ENCODE peak calls at places on chromosomes 3 and 15, in four cellular contexts. L, B, J and X are unnamed samples.

GRCh38 chr3:187196573-187197094 is 652 bp upstream of the RTP1 start:
- DNase-seq in L (no peak), B (no peak), J (no peak), X (no peak)

GRCh38 chr15:74396445-74397238 is 29.2 kb upstream of the CYP11A1 start:
- DNase-seq in L (peak; percentile 89), B (peak; percentile 46), J (no peak), X (peak; percentile 77)

GRCh38 chr3:160260587-160261270 is 35.5 kb downstream of the C3orf80 start:
- DNase-seq in L (no peak), B (no peak), J (no peak), X (no peak)

GRCh38 chr3:9153763-9154601 is 95.5 kb downstream of the SRGAP3 start:
- DNase-seq in L (no peak), B (no peak), J (peak; percentile 91), X (no peak)

GRCh38 chr3:119019767-119020518 is 14.7 kb downstream of the IGSF11 start:
- DNase-seq in L (no peak), B (no peak), J (no peak), X (no peak)

GRCh38 chr3:157786618-157787017 is 283.4 kb upstream of the VEPH1 start:
- DNase-seq in L (no peak), B (no peak), J (no peak), X (no peak)

GRCh38 chr15:50315814-50316630 is 39.0 kb downstream of the GABPB1 start:
- DNase-seq in L (no peak), B (no peak), J (no peak), X (no peak)

GRCh38 chr3:5298453-5298852 is 110.9 kb downstream of the EDEM1 start:
- DNase-seq in L (no peak), B (no peak), J (no peak), X (peak; percentile 8)

GRCh38 chr15:85611361-85611760 is 183.4 kb downstream of the KLHL25 start:
- DNase-seq in L (no peak), B (no peak), J (no peak), X (no peak)

GRCh38 chr15:34732430-34732829 is 22.4 kb downstream of the GJD2 start:
- DNase-seq in L (no peak), B (no peak), J (no peak), X (no peak)

GRCh38 chr3:194875581-194876402 is 190.1 kb downstream of the FAM43A start:
- DNase-seq in L (no peak), B (no peak), J (no peak), X (no peak)

GRCh38 chr15:84727429-84727828 is 11.5 kb upstream of the SEC11A start:
- DNase-seq in L (no peak), B (no peak), J (no peak), X (no peak)

GRCh38 chr3:55189359-55189801 is 261.5 kb upstream of the LRTM1 start:
- DNase-seq in L (no peak), B (no peak), J (no peak), X (no peak)

GRCh38 chr15:57594479-57594878 is 2.8 kb downstream of the MYZAP start:
- DNase-seq in L (no peak), B (no peak), J (no peak), X (no peak)

GRCh38 chr3:174973465-174973864 is 114.3 kb downstream of the NAALADL2 start:
- DNase-seq in L (no peak), B (no peak), J (no peak), X (no peak)

GRCh38 chr3:66478923-66479322 is 21.9 kb downstream of the LRIG1 start:
- DNase-seq in L (no peak), B (peak; percentile 58), J (no peak), X (no peak)

GRCh38 chr15:62611002-62611401 is 431.5 kb upstream of the TPM1 start:
- DNase-seq in L (no peak), B (no peak), J (no peak), X (no peak)

GRCh38 chr3:183188895-183189462 is 26.4 kb upstream of the LAMP3 start:
- DNase-seq in L (no peak), B (peak; percentile 43), J (no peak), X (no peak)

GRCh38 chr15:80179025-80179759 is 26.4 kb downstream of the FAH start:
- DNase-seq in L (no peak), B (no peak), J (no peak), X (no peak)

GRCh38 chr3:13114811-13115615 is 41.8 kb upstream of the IQSEC1 start:
- DNase-seq in L (peak; percentile 72), B (no peak), J (peak; percentile 35), X (no peak)

GRCh38 chr3:195587406-195587805 is 3.7 kb upstream of the APOD start:
- DNase-seq in L (no peak), B (no peak), J (no peak), X (no peak)

GRCh38 chr3:133479401-133479800 is 79.5 kb downstream of the BFSP2 start:
- DNase-seq in L (no peak), B (no peak), J (no peak), X (no peak)

GRCh38 chr3:156172536-156172935 is 52.2 kb downstream of the KCNAB1 start:
- DNase-seq in L (no peak), B (no peak), J (no peak), X (no peak)

GRCh38 chr3:193095366-193095765 is 145.7 kb upstream of the PLAAT1 start:
- DNase-seq in L (no peak), B (no peak), J (no peak), X (no peak)

GRCh38 chr15:58574612-58575011 is 142.8 kb downstream of the LIPC start:
- DNase-seq in L (no peak), B (peak; percentile 54), J (no peak), X (no peak)

GRCh38 chr15:39051931-39052705 is 487.5 kb upstream of the RASGRP1 start:
- DNase-seq in L (no peak), B (no peak), J (no peak), X (no peak)

GRCh38 chr3:163541629-163542028 is 1536.7 kb downstream of the SI start:
- DNase-seq in L (no peak), B (no peak), J (no peak), X (no peak)
- TF ChIP-seq POLR2AphosphoS5 in L (no peak), B (no peak), J (no peak), X (no peak)

DNA sequence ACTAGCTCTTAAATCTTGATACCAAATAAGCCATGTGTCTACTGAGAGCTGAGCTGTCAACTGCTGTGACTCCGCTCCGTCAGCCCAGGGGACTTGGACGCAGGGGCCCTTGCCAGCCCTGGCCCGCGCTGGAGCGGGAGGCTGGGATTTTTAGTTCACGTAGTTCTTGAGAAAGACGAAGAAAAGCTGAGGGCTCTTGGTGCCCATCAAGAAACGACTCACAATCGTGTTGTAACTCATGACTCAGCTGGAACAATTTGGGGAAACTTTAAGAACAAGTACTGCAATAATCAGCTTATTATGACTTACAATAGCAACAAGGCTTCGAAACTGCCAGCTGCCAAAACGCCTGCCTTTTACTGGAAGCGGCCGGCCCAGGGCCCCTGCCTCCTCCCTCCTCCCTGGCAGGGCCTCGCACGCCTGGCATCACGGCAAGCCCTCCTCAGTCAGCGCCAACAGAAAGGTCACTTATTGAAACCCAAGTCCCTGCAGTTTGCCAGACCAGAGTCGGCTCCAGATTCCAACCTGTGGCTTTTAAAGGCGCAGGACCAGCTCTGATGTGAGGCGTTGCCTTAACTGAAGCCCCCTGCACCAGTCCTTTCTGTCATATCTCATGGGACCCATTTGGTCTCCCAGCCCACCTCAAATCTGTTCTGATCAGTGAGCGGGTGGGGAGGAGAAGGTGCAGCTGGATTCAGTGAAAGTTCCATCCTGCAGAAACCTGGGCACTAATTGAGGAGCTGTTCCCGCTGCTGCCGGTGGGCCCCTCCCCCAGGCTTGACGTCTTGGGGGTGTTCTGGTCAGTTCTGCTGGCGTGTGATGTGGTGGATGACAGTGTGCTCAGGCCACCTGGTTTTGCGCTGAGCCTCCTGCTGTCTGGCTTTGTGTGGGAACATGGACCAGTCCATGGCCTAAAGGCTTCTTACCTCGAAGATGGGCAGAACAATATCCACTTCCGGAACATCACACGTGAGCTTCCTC is 60.1 kb downstream of the RGMA start:
- DNase-seq in L (peak; percentile 89), B (peak; percentile 51), J (peak; percentile 93), X (no peak)
- TF ChIP-seq POLR2A in L (no peak), B (peak; percentile 19), J (no peak), X (no peak)

GRCh38 chr15:55239440-55240124 is 42.8 kb upstream of the RSL24D1 start:
- DNase-seq in L (no peak), B (no peak), J (no peak), X (no peak)
- TF ChIP-seq POLR2AphosphoS5 in L (no peak), B (no peak), J (no peak), X (no peak)

GRCh38 chr15:88625943-88626741 is 5.0 kb downstream of the AEN start:
- DNase-seq in L (no peak), B (no peak), J (no peak), X (no peak)
- TF ChIP-seq POLR2A in L (no peak), B (no peak), J (no peak), X (peak; percentile 42)

GRCh38 chr3:171984883-171985282 is 54.5 kb upstream of the FNDC3B start:
- DNase-seq in L (no peak), B (no peak), J (no peak), X (no peak)

GRCh38 chr3:171986208-171986607 is 53.2 kb upstream of the FNDC3B start:
- DNase-seq in L (no peak), B (no peak), J (no peak), X (no peak)

GRCh38 chr3:171991166-171991565 is 48.2 kb upstream of the FNDC3B start:
- DNase-seq in L (no peak), B (no peak), J (no peak), X (no peak)

GRCh38 chr3:171982829-171983228 is 56.5 kb upstream of the FNDC3B start:
- DNase-seq in L (no peak), B (no peak), J (no peak), X (no peak)

DNA sequence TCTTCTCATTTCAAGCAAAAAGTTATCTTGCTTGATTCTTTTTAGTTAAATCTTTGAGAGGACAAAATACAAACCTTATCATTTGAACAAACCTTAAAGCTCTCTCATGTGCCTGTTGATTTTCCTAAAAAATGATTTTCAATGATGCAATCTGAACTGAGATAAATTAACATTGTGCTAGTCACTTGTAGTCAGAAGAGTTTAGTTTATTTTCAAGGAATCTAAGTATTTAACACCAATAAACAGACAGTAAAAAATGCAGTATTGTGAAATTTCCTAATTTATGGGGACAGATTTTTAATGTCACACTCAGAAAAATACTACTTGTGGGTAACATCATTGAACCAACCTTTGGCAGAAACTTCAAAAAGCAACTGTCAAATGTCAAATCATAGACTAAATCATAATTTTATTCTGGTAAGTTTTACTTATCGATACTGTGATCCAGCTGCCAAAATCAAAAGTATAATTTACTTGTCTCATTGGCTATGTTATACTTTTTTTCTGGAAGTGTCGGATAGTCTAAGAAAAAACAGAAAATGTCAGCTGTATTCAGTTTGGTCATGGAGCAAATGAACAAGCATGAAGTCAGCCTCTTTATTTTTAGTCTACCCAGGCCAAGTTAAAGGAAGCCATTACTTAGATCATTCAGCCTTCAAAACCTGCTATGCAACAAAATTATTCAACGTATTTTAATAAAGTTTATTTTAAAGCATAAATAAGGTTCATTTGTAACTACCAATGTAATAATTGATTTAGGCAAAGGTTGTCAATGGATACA is 52.4 kb upstream of the FNDC3B start:
- DNase-seq in L (no peak), B (no peak), J (no peak), X (no peak)
- TF ChIP-seq POLR2AphosphoS5 in L (no peak), B (no peak), J (no peak), X (no peak)